ENCODE peak calls at places on chromosomes 3 and 15, in five cellular contexts. One of them, this sample, is unnamed.

GRCh38 chr3:46866720-46867549 is 3.7 kb upstream of the MYL3 start:
- DNase-seq in stimulated activated CD4-positive, alpha-beta T cell treated with anti-CD3 and anti-CD28 coated beads, Interleukin-15, amount 100 ng/mL, for 24 hours: peak
- DNase-seq in activated CD4-positive, alpha-beta T cell treated with anti-CD3 and anti-CD28 coated beads for 4 hours: peak
- DNase-seq in GM12891: peak
- DNase-seq in lower lobe of right lung: peak
- DNase-seq in this sample: peak

GRCh38 chr3:105997800-105998526 is 129.2 kb upstream of the CBLB start:
- DNase-seq in stimulated activated CD4-positive, alpha-beta T cell treated with anti-CD3 and anti-CD28 coated beads, Interleukin-15, amount 100 ng/mL, for 24 hours: peak
- DNase-seq in activated CD4-positive, alpha-beta T cell treated with anti-CD3 and anti-CD28 coated beads for 4 hours: no peak
- DNase-seq in GM12891: no peak
- DNase-seq in lower lobe of right lung: peak
- DNase-seq in this sample: no peak

GRCh38 chr3:24640330-24640877 is 145.8 kb upstream of the THRB start:
- DNase-seq in stimulated activated CD4-positive, alpha-beta T cell treated with anti-CD3 and anti-CD28 coated beads, Interleukin-15, amount 100 ng/mL, for 24 hours: no peak
- DNase-seq in activated CD4-positive, alpha-beta T cell treated with anti-CD3 and anti-CD28 coated beads for 4 hours: no peak
- DNase-seq in GM12891: no peak
- DNase-seq in lower lobe of right lung: no peak
- DNase-seq in this sample: no peak

GRCh38 chr15:83767786-83768185 is 113.9 kb downstream of the ADAMTSL3 start:
- DNase-seq in stimulated activated CD4-positive, alpha-beta T cell treated with anti-CD3 and anti-CD28 coated beads, Interleukin-15, amount 100 ng/mL, for 24 hours: no peak
- DNase-seq in activated CD4-positive, alpha-beta T cell treated with anti-CD3 and anti-CD28 coated beads for 4 hours: no peak
- DNase-seq in GM12891: no peak
- DNase-seq in lower lobe of right lung: no peak
- DNase-seq in this sample: no peak

GRCh38 chr15:70385052-70385451 is 287.3 kb upstream of the TLE3 start:
- DNase-seq in stimulated activated CD4-positive, alpha-beta T cell treated with anti-CD3 and anti-CD28 coated beads, Interleukin-15, amount 100 ng/mL, for 24 hours: no peak
- DNase-seq in activated CD4-positive, alpha-beta T cell treated with anti-CD3 and anti-CD28 coated beads for 4 hours: no peak
- DNase-seq in GM12891: no peak
- DNase-seq in lower lobe of right lung: no peak
- DNase-seq in this sample: no peak

GRCh38 chr3:47117803-47118364 is 46.0 kb downstream of the SETD2 start:
- DNase-seq in stimulated activated CD4-positive, alpha-beta T cell treated with anti-CD3 and anti-CD28 coated beads, Interleukin-15, amount 100 ng/mL, for 24 hours: no peak
- DNase-seq in activated CD4-positive, alpha-beta T cell treated with anti-CD3 and anti-CD28 coated beads for 4 hours: no peak
- DNase-seq in GM12891: no peak
- DNase-seq in lower lobe of right lung: no peak
- DNase-seq in this sample: no peak

GRCh38 chr3:42300013-42300412 is 34.0 kb upstream of the CCK start:
- DNase-seq in stimulated activated CD4-positive, alpha-beta T cell treated with anti-CD3 and anti-CD28 coated beads, Interleukin-15, amount 100 ng/mL, for 24 hours: peak
- DNase-seq in activated CD4-positive, alpha-beta T cell treated with anti-CD3 and anti-CD28 coated beads for 4 hours: no peak
- DNase-seq in GM12891: no peak
- DNase-seq in lower lobe of right lung: no peak
- DNase-seq in this sample: no peak

GRCh38 chr3:72820405-72820804 is 27.8 kb downstream of the SHQ1 start:
- DNase-seq in stimulated activated CD4-positive, alpha-beta T cell treated with anti-CD3 and anti-CD28 coated beads, Interleukin-15, amount 100 ng/mL, for 24 hours: no peak
- DNase-seq in activated CD4-positive, alpha-beta T cell treated with anti-CD3 and anti-CD28 coated beads for 4 hours: no peak
- DNase-seq in GM12891: no peak
- DNase-seq in lower lobe of right lung: no peak
- DNase-seq in this sample: no peak

GRCh38 chr3:111485086-111485485 is 56.9 kb upstream of the CD96 start:
- DNase-seq in stimulated activated CD4-positive, alpha-beta T cell treated with anti-CD3 and anti-CD28 coated beads, Interleukin-15, amount 100 ng/mL, for 24 hours: no peak
- DNase-seq in activated CD4-positive, alpha-beta T cell treated with anti-CD3 and anti-CD28 coated beads for 4 hours: no peak
- DNase-seq in GM12891: no peak
- DNase-seq in lower lobe of right lung: no peak
- DNase-seq in this sample: no peak

GRCh38 chr3:123602325-123602724 is 17.5 kb upstream of the HACD2 start:
- DNase-seq in stimulated activated CD4-positive, alpha-beta T cell treated with anti-CD3 and anti-CD28 coated beads, Interleukin-15, amount 100 ng/mL, for 24 hours: no peak
- DNase-seq in activated CD4-positive, alpha-beta T cell treated with anti-CD3 and anti-CD28 coated beads for 4 hours: no peak
- DNase-seq in GM12891: no peak
- DNase-seq in lower lobe of right lung: no peak
- DNase-seq in this sample: no peak

GRCh38 chr15:53833134-53833624 is 73.7 kb upstream of the WDR72 start:
- DNase-seq in stimulated activated CD4-positive, alpha-beta T cell treated with anti-CD3 and anti-CD28 coated beads, Interleukin-15, amount 100 ng/mL, for 24 hours: no peak
- DNase-seq in activated CD4-positive, alpha-beta T cell treated with anti-CD3 and anti-CD28 coated beads for 4 hours: no peak
- DNase-seq in GM12891: no peak
- DNase-seq in lower lobe of right lung: no peak
- DNase-seq in this sample: no peak

GRCh38 chr15:80507131-80507530 is 102.9 kb downstream of the ARNT2 start:
- DNase-seq in stimulated activated CD4-positive, alpha-beta T cell treated with anti-CD3 and anti-CD28 coated beads, Interleukin-15, amount 100 ng/mL, for 24 hours: no peak
- DNase-seq in activated CD4-positive, alpha-beta T cell treated with anti-CD3 and anti-CD28 coated beads for 4 hours: no peak
- DNase-seq in GM12891: no peak
- DNase-seq in lower lobe of right lung: no peak
- DNase-seq in this sample: no peak

GRCh38 chr3:9897408-9898372 is 5.0 kb upstream of the IL17RE start:
- DNase-seq in stimulated activated CD4-positive, alpha-beta T cell treated with anti-CD3 and anti-CD28 coated beads, Interleukin-15, amount 100 ng/mL, for 24 hours: no peak
- DNase-seq in activated CD4-positive, alpha-beta T cell treated with anti-CD3 and anti-CD28 coated beads for 4 hours: no peak
- DNase-seq in GM12891: no peak
- DNase-seq in lower lobe of right lung: no peak
- DNase-seq in this sample: no peak

GRCh38 chr3:98690876-98691275 is 72.3 kb upstream of the ST3GAL6 start:
- DNase-seq in stimulated activated CD4-positive, alpha-beta T cell treated with anti-CD3 and anti-CD28 coated beads, Interleukin-15, amount 100 ng/mL, for 24 hours: no peak
- DNase-seq in activated CD4-positive, alpha-beta T cell treated with anti-CD3 and anti-CD28 coated beads for 4 hours: no peak
- DNase-seq in GM12891: no peak
- DNase-seq in lower lobe of right lung: no peak
- DNase-seq in this sample: no peak

GRCh38 chr3:41002104-41002503 is 197.2 kb upstream of the CTNNB1 start:
- DNase-seq in stimulated activated CD4-positive, alpha-beta T cell treated with anti-CD3 and anti-CD28 coated beads, Interleukin-15, amount 100 ng/mL, for 24 hours: no peak
- DNase-seq in activated CD4-positive, alpha-beta T cell treated with anti-CD3 and anti-CD28 coated beads for 4 hours: no peak
- DNase-seq in GM12891: no peak
- DNase-seq in lower lobe of right lung: no peak
- DNase-seq in this sample: no peak

GRCh38 chr3:10517616-10518015 is 12.2 kb upstream of the ATP2B2 start:
- DNase-seq in stimulated activated CD4-positive, alpha-beta T cell treated with anti-CD3 and anti-CD28 coated beads, Interleukin-15, amount 100 ng/mL, for 24 hours: no peak
- DNase-seq in activated CD4-positive, alpha-beta T cell treated with anti-CD3 and anti-CD28 coated beads for 4 hours: no peak
- DNase-seq in GM12891: no peak
- DNase-seq in lower lobe of right lung: no peak
- DNase-seq in this sample: no peak

GRCh38 chr3:42498791-42499477 is 3.5 kb upstream of the VIPR1 start:
- DNase-seq in stimulated activated CD4-positive, alpha-beta T cell treated with anti-CD3 and anti-CD28 coated beads, Interleukin-15, amount 100 ng/mL, for 24 hours: peak
- DNase-seq in activated CD4-positive, alpha-beta T cell treated with anti-CD3 and anti-CD28 coated beads for 4 hours: no peak
- DNase-seq in GM12891: no peak
- DNase-seq in lower lobe of right lung: no peak
- DNase-seq in this sample: no peak

GRCh38 chr3:49357466-49358216 is 512 bp downstream of the GPX1 start:
- DNase-seq in stimulated activated CD4-positive, alpha-beta T cell treated with anti-CD3 and anti-CD28 coated beads, Interleukin-15, amount 100 ng/mL, for 24 hours: peak
- DNase-seq in activated CD4-positive, alpha-beta T cell treated with anti-CD3 and anti-CD28 coated beads for 4 hours: peak
- DNase-seq in GM12891: no peak
- DNase-seq in lower lobe of right lung: peak
- DNase-seq in this sample: peak

GRCh38 chr3:63333815-63334214 is 55.7 kb downstream of the SYNPR start:
- DNase-seq in stimulated activated CD4-positive, alpha-beta T cell treated with anti-CD3 and anti-CD28 coated beads, Interleukin-15, amount 100 ng/mL, for 24 hours: no peak
- DNase-seq in activated CD4-positive, alpha-beta T cell treated with anti-CD3 and anti-CD28 coated beads for 4 hours: no peak
- DNase-seq in GM12891: no peak
- DNase-seq in lower lobe of right lung: no peak
- DNase-seq in this sample: no peak

GRCh38 chr3:133563186-133563591 is 10.3 kb upstream of the CDV3 start:
- DNase-seq in stimulated activated CD4-positive, alpha-beta T cell treated with anti-CD3 and anti-CD28 coated beads, Interleukin-15, amount 100 ng/mL, for 24 hours: no peak
- DNase-seq in activated CD4-positive, alpha-beta T cell treated with anti-CD3 and anti-CD28 coated beads for 4 hours: no peak
- DNase-seq in GM12891: no peak
- DNase-seq in lower lobe of right lung: no peak
- DNase-seq in this sample: no peak

GRCh38 chr3:153752405-153753027 is 368.7 kb upstream of the ARHGEF26 start:
- DNase-seq in stimulated activated CD4-positive, alpha-beta T cell treated with anti-CD3 and anti-CD28 coated beads, Interleukin-15, amount 100 ng/mL, for 24 hours: no peak
- DNase-seq in activated CD4-positive, alpha-beta T cell treated with anti-CD3 and anti-CD28 coated beads for 4 hours: no peak
- DNase-seq in GM12891: no peak
- DNase-seq in lower lobe of right lung: no peak
- DNase-seq in this sample: no peak

GRCh38 chr15:88606437-88606794 is 14.7 kb upstream of the AEN start:
- DNase-seq in stimulated activated CD4-positive, alpha-beta T cell treated with anti-CD3 and anti-CD28 coated beads, Interleukin-15, amount 100 ng/mL, for 24 hours: no peak
- DNase-seq in activated CD4-positive, alpha-beta T cell treated with anti-CD3 and anti-CD28 coated beads for 4 hours: no peak
- DNase-seq in GM12891: no peak
- DNase-seq in lower lobe of right lung: no peak
- DNase-seq in this sample: no peak

GRCh38 chr15:45653702-45654424 is 19.0 kb downstream of the SQOR start:
- DNase-seq in stimulated activated CD4-positive, alpha-beta T cell treated with anti-CD3 and anti-CD28 coated beads, Interleukin-15, amount 100 ng/mL, for 24 hours: no peak
- DNase-seq in activated CD4-positive, alpha-beta T cell treated with anti-CD3 and anti-CD28 coated beads for 4 hours: no peak
- DNase-seq in GM12891: no peak
- DNase-seq in lower lobe of right lung: no peak
- DNase-seq in this sample: no peak

GRCh38 chr3:73546961-73547360 is 77.8 kb downstream of the PDZRN3 start:
- DNase-seq in stimulated activated CD4-positive, alpha-beta T cell treated with anti-CD3 and anti-CD28 coated beads, Interleukin-15, amount 100 ng/mL, for 24 hours: no peak
- DNase-seq in activated CD4-positive, alpha-beta T cell treated with anti-CD3 and anti-CD28 coated beads for 4 hours: no peak
- DNase-seq in GM12891: no peak
- DNase-seq in lower lobe of right lung: no peak
- DNase-seq in this sample: no peak

GRCh38 chr15:98647026-98647773 is 1.1 kb upstream of the IGF1R start:
- DNase-seq in stimulated activated CD4-positive, alpha-beta T cell treated with anti-CD3 and anti-CD28 coated beads, Interleukin-15, amount 100 ng/mL, for 24 hours: peak
- DNase-seq in activated CD4-positive, alpha-beta T cell treated with anti-CD3 and anti-CD28 coated beads for 4 hours: peak
- DNase-seq in GM12891: peak
- DNase-seq in lower lobe of right lung: peak
- DNase-seq in this sample: peak

GRCh38 chr3:52004158-52004787 is 8.6 kb upstream of the RPL29 start:
- DNase-seq in stimulated activated CD4-positive, alpha-beta T cell treated with anti-CD3 and anti-CD28 coated beads, Interleukin-15, amount 100 ng/mL, for 24 hours: no peak
- DNase-seq in activated CD4-positive, alpha-beta T cell treated with anti-CD3 and anti-CD28 coated beads for 4 hours: no peak
- DNase-seq in GM12891: no peak
- DNase-seq in lower lobe of right lung: no peak
- DNase-seq in this sample: no peak

GRCh38 chr3:33786565-33787327 is 11.7 kb upstream of the PDCD6IP start:
- DNase-seq in stimulated activated CD4-positive, alpha-beta T cell treated with anti-CD3 and anti-CD28 coated beads, Interleukin-15, amount 100 ng/mL, for 24 hours: no peak
- DNase-seq in activated CD4-positive, alpha-beta T cell treated with anti-CD3 and anti-CD28 coated beads for 4 hours: no peak
- DNase-seq in GM12891: no peak
- DNase-seq in lower lobe of right lung: no peak
- DNase-seq in this sample: no peak

GRCh38 chr3:90132220-90132619 is 1024.8 kb downstream of the EPHA3 start:
- DNase-seq in stimulated activated CD4-positive, alpha-beta T cell treated with anti-CD3 and anti-CD28 coated beads, Interleukin-15, amount 100 ng/mL, for 24 hours: no peak
- DNase-seq in activated CD4-positive, alpha-beta T cell treated with anti-CD3 and anti-CD28 coated beads for 4 hours: no peak
- DNase-seq in GM12891: no peak
- DNase-seq in lower lobe of right lung: no peak
- DNase-seq in this sample: no peak

GRCh38 chr15:31364301-31365031 is 37.8 kb downstream of the KLF13 start:
- DNase-seq in stimulated activated CD4-positive, alpha-beta T cell treated with anti-CD3 and anti-CD28 coated beads, Interleukin-15, amount 100 ng/mL, for 24 hours: peak
- DNase-seq in activated CD4-positive, alpha-beta T cell treated with anti-CD3 and anti-CD28 coated beads for 4 hours: peak
- DNase-seq in GM12891: no peak
- DNase-seq in lower lobe of right lung: no peak
- DNase-seq in this sample: no peak

GRCh38 chr15:97501291-97501690 is 459.2 kb upstream of the ARRDC4 start:
- DNase-seq in stimulated activated CD4-positive, alpha-beta T cell treated with anti-CD3 and anti-CD28 coated beads, Interleukin-15, amount 100 ng/mL, for 24 hours: no peak
- DNase-seq in activated CD4-positive, alpha-beta T cell treated with anti-CD3 and anti-CD28 coated beads for 4 hours: no peak
- DNase-seq in GM12891: no peak
- DNase-seq in lower lobe of right lung: no peak
- DNase-seq in this sample: no peak

GRCh38 chr15:40095381-40096093 is 13.1 kb downstream of the BMF start:
- DNase-seq in stimulated activated CD4-positive, alpha-beta T cell treated with anti-CD3 and anti-CD28 coated beads, Interleukin-15, amount 100 ng/mL, for 24 hours: no peak
- DNase-seq in activated CD4-positive, alpha-beta T cell treated with anti-CD3 and anti-CD28 coated beads for 4 hours: no peak
- DNase-seq in GM12891: no peak
- DNase-seq in lower lobe of right lung: no peak
- DNase-seq in this sample: no peak

GRCh38 chr15:75024102-75024636 is 779 bp downstream of the PPCDC start:
- DNase-seq in stimulated activated CD4-positive, alpha-beta T cell treated with anti-CD3 and anti-CD28 coated beads, Interleukin-15, amount 100 ng/mL, for 24 hours: peak
- DNase-seq in activated CD4-positive, alpha-beta T cell treated with anti-CD3 and anti-CD28 coated beads for 4 hours: no peak
- DNase-seq in GM12891: no peak
- DNase-seq in lower lobe of right lung: no peak
- DNase-seq in this sample: no peak

GRCh38 chr15:31459011-31459748 is 132.5 kb downstream of the KLF13 start:
- DNase-seq in stimulated activated CD4-positive, alpha-beta T cell treated with anti-CD3 and anti-CD28 coated beads, Interleukin-15, amount 100 ng/mL, for 24 hours: peak
- DNase-seq in activated CD4-positive, alpha-beta T cell treated with anti-CD3 and anti-CD28 coated beads for 4 hours: peak
- DNase-seq in GM12891: no peak
- DNase-seq in lower lobe of right lung: no peak
- DNase-seq in this sample: no peak

GRCh38 chr15:101156509-101157159 is 95.2 kb downstream of the CHSY1 start:
- DNase-seq in stimulated activated CD4-positive, alpha-beta T cell treated with anti-CD3 and anti-CD28 coated beads, Interleukin-15, amount 100 ng/mL, for 24 hours: no peak
- DNase-seq in activated CD4-positive, alpha-beta T cell treated with anti-CD3 and anti-CD28 coated beads for 4 hours: no peak
- DNase-seq in GM12891: peak
- DNase-seq in lower lobe of right lung: peak
- DNase-seq in this sample: no peak

GRCh38 chr3:2354702-2355101 is 256.0 kb downstream of the CNTN4 start:
- DNase-seq in stimulated activated CD4-positive, alpha-beta T cell treated with anti-CD3 and anti-CD28 coated beads, Interleukin-15, amount 100 ng/mL, for 24 hours: no peak
- DNase-seq in activated CD4-positive, alpha-beta T cell treated with anti-CD3 and anti-CD28 coated beads for 4 hours: no peak
- DNase-seq in GM12891: no peak
- DNase-seq in lower lobe of right lung: no peak
- DNase-seq in this sample: no peak

This sample was measured in activated gamma-delta T cell treated with Interleukin-2 at 50 U/mL for 16 hours.